ENCODE peak calls at places on chromosome 17, in six cellular contexts. T, K, D, G, H and P are unnamed samples.

GRCh38 chr17:57294629-57295501 is 38.5 kb downstream of the MSI2 start:
- DNase-seq in T (peak; percentile 55), K (no peak), D (peak; percentile 38), G (peak; percentile 54), H (peak; percentile 21), P (no peak)

GRCh38 chr17:17732892-17733670 is 51.8 kb downstream of the RAI1 start:
- DNase-seq in T (no peak), K (no peak), D (no peak), G (no peak), H (no peak), P (no peak)

GRCh38 chr17:10631048-10631700 is 25.9 kb downstream of the MYH3 start:
- DNase-seq in T (peak; percentile 50), K (no peak), D (peak; percentile 44), G (peak; percentile 66), H (no peak), P (no peak)

GRCh38 chr17:17062356-17062755 is 20.1 kb downstream of the MPRIP start:
- DNase-seq in T (no peak), K (no peak), D (no peak), G (no peak), H (no peak), P (no peak)

GRCh38 chr17:19537116-19537515 is 3.5 kb downstream of the SLC47A1 start:
- DNase-seq in T (no peak), K (no peak), D (no peak), G (no peak), H (no peak), P (no peak)

GRCh38 chr17:14590458-14591250 is 289.8 kb downstream of the HS3ST3B1 start:
- DNase-seq in T (no peak), K (no peak), D (no peak), G (no peak), H (no peak), P (no peak)

GRCh38 chr17:49576121-49576905 is 642 bp downstream of the NXPH3 start:
- DNase-seq in T (peak; percentile 82), K (no peak), D (peak; percentile 47), G (peak; percentile 93), H (no peak), P (no peak)

GRCh38 chr17:49225554-49226236 is 4.9 kb downstream of the PHOSPHO1 start:
- DNase-seq in T (no peak), K (no peak), D (no peak), G (no peak), H (no peak), P (no peak)

GRCh38 chr17:61536417-61536955 is 54.5 kb downstream of the NACA2 start:
- DNase-seq in T (no peak), K (no peak), D (no peak), G (no peak), H (no peak), P (no peak)

GRCh38 chr17:56593073-56593740 is at the start of gene NOG:
- DNase-seq in T (peak; percentile 81), K (peak; percentile 35), D (no peak), G (peak; percentile 86), H (no peak), P (no peak)

GRCh38 chr17:75822119-75822799 is 21.9 kb downstream of the UNC13D start:
- DNase-seq in T (no peak), K (no peak), D (no peak), G (peak; percentile 71), H (no peak), P (no peak)

GRCh38 chr17:47952181-47953021 is 5.3 kb downstream of the PRR15L start:
- DNase-seq in T (no peak), K (no peak), D (no peak), G (no peak), H (peak; percentile 67), P (no peak)

GRCh38 chr17:18919963-18920362 is 32.0 kb upstream of the SLC5A10 start:
- DNase-seq in T (no peak), K (no peak), D (no peak), G (no peak), H (peak; percentile 43), P (no peak)

GRCh38 chr17:37168731-37169353 is 206.9 kb upstream of the C17orf78 start:
- DNase-seq in T (no peak), K (no peak), D (no peak), G (no peak), H (peak; percentile 7), P (no peak)

GRCh38 chr17:48577946-48578615 is at the start of gene HOXB4:
- DNase-seq in T (peak; percentile 85), K (no peak), D (peak; percentile 95), G (no peak), H (no peak), P (no peak)

GRCh38 chr17:77428901-77429734 is 288.3 kb downstream of the SEC14L1 start:
- DNase-seq in T (no peak), K (peak; percentile 52), D (no peak), G (peak; percentile 51), H (no peak), P (no peak)

GRCh38 chr17:63181856-63182255 is 215.8 kb downstream of the TANC2 start:
- DNase-seq in T (no peak), K (no peak), D (no peak), G (no peak), H (no peak), P (no peak)

GRCh38 chr17:27543958-27544349 is 87.0 kb upstream of the LGALS9 start:
- DNase-seq in T (no peak), K (no peak), D (no peak), G (no peak), H (no peak), P (no peak)

GRCh38 chr17:79422236-79422635 is 188.6 kb downstream of the RBFOX3 start:
- DNase-seq in T (no peak), K (no peak), D (no peak), G (no peak), H (no peak), P (no peak)

GRCh38 chr17:21186399-21187187 is 27.4 kb downstream of the TMEM11 start:
- DNase-seq in T (no peak), K (no peak), D (no peak), G (no peak), H (no peak), P (no peak)

GRCh38 chr17:37273419-37274051 is 102.2 kb upstream of the C17orf78 start:
- DNase-seq in T (peak; percentile 8), K (no peak), D (peak; percentile 24), G (peak; percentile 9), H (no peak), P (no peak)

GRCh38 chr17:5592382-5592781 is 8.1 kb upstream of the NLRP1 start:
- DNase-seq in T (peak; percentile 84), K (no peak), D (peak; percentile 17), G (peak; percentile 24), H (peak; percentile 33), P (no peak)

GRCh38 chr17:16286947-16287562 is 66.2 kb downstream of the CENPV start:
- DNase-seq in T (peak; percentile 34), K (no peak), D (peak; percentile 27), G (no peak), H (no peak), P (peak; percentile 12)

GRCh38 chr17:6843241-6843890 is 11.8 kb upstream of the TEKT1 start:
- DNase-seq in T (peak; percentile 80), K (no peak), D (peak; percentile 48), G (peak; percentile 26), H (peak; percentile 54), P (peak; percentile 25)
- TF ChIP-seq REST in T (no peak), K (no peak), D (no peak), G (no peak), H (no peak), P (no peak)

GRCh38 chr17:8904686-8905085 is 37.2 kb upstream of the PIK3R6 start:
- DNase-seq in T (no peak), K (no peak), D (no peak), G (no peak), H (no peak), P (no peak)

GRCh38 chr17:8900207-8900606 is 32.7 kb upstream of the PIK3R6 start:
- DNase-seq in T (no peak), K (no peak), D (no peak), G (no peak), H (no peak), P (no peak)

GRCh38 chr17:8896641-8897635 is 29.5 kb upstream of the PIK3R6 start:
- DNase-seq in T (no peak), K (no peak), D (no peak), G (no peak), H (no peak), P (no peak)

GRCh38 chr17:8904201-8904600 is 36.7 kb upstream of the PIK3R6 start:
- DNase-seq in T (no peak), K (no peak), D (no peak), G (no peak), H (no peak), P (no peak)

GRCh38 chr17:8900626-8901585 is 33.4 kb upstream of the PIK3R6 start:
- DNase-seq in T (peak; percentile 39), K (no peak), D (no peak), G (no peak), H (no peak), P (no peak)
- TF ChIP-seq POLR2AphosphoS5 in T (no peak), K (no peak), D (no peak), G (no peak), H (no peak), P (no peak)

GRCh38 chr17:72996791-72997190 is 95.7 kb downstream of the SLC39A11 start:
- DNase-seq in T (no peak), K (no peak), D (no peak), G (no peak), H (no peak), P (no peak)
- TF ChIP-seq REST in T (no peak), K (no peak), D (no peak), G (no peak), H (no peak), P (no peak)

GRCh38 chr17:59223813-59224212 is 3.5 kb downstream of the GDPD1 start:
- DNase-seq in T (no peak), K (no peak), D (no peak), G (no peak), H (no peak), P (no peak)

GRCh38 chr17:59219992-59220327 is 351 bp upstream of the GDPD1 start:
- DNase-seq in T (no peak), K (no peak), D (no peak), G (no peak), H (peak; percentile 27), P (no peak)

GRCh38 chr17:59219370-59219769 is 941 bp upstream of the GDPD1 start:
- DNase-seq in T (no peak), K (no peak), D (no peak), G (no peak), H (no peak), P (no peak)

GRCh38 chr17:59221159-59221847 is 992 bp downstream of the GDPD1 start:
- DNase-seq in T (no peak), K (no peak), D (no peak), G (peak; percentile 80), H (no peak), P (no peak)

DNA sequence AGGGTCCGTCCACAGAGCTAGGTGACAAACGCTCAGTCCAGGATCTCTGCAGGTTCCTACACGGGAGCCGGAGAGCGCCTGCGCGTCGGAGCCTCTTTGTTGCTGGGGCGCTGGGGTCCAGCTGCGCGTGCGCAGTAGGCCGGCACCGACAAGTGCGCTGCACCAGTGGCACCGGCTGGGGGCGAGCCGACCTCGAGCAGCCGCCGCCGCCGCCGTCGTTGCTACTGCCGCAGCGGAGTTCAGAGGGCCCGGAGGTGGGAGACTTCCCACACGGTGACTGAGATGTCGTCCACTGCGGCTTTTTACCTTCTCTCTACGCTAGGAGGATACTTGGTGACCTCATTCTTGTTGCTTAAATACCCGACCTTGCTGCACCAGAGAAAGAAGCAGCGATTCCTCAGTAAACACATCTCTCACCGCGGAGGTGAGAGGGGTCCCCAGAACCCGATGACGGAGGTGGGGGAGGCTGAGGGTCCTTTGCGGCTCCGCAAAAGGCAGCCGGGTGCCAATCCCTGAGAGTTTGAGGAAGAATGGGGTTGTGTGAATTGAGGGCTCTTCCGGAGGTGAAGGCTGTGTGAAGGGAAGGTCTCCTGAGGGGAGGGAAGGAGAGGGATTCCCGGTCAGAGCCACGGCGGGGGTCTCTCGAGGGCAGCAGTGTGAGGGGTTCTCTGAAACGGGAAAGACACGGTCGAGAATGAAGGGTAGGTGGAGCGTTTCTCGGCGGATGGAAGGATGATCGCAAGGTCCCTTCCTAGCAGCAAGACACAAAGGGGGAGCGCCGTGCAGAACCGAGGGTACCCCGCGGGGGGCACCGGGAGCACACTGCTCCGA is at the start of gene GDPD1:
- DNase-seq in T (peak; percentile 98), K (peak; percentile 89), D (peak; percentile 98), G (peak; percentile 99), H (peak; percentile 94), P (peak; percentile 28)
- TF ChIP-seq POLR2AphosphoS5 in T (peak; percentile 83), K (peak; percentile 57), D (peak; percentile 51), G (peak; percentile 87), H (peak; percentile 96), P (no peak)